ENCODE peak calls at places on chromosomes 5 and 9, in eight cellular contexts. N is spleen, I is sigmoid colon, U is AG09309, F is fibroblast of the aortic adventitia, G is HFF-Myc, S is dorsolateral prefrontal cortex, H is GM23338. Q is an unnamed sample.

GRCh38 chr9:127714020-127714835 is 1.2 kb downstream of the PTRH1 start:
- DNase-seq in N (peak), I (no peak), U (no peak), F (no peak), G (no peak), S (no peak), H (no peak), Q (no peak)

GRCh38 chr5:74412064-74412463 is 228.5 kb downstream of the ENC1 start:
- DNase-seq in N (no peak), I (no peak), U (no peak), F (no peak), G (no peak), S (peak), H (peak), Q (no peak)

GRCh38 chr5:169106906-169107305 is 194.0 kb downstream of the SLIT3 start:
- DNase-seq in N (no peak), I (no peak), U (no peak), F (no peak), G (no peak), S (no peak), H (no peak), Q (no peak)

GRCh38 chr5:140236896-140237598 is 62.1 kb downstream of the CYSTM1 start:
- DNase-seq in N (no peak), I (no peak), U (no peak), F (no peak), G (no peak), S (no peak), H (no peak), Q (no peak)

GRCh38 chr9:113499876-113500497 is 36.5 kb downstream of the RGS3 start:
- DNase-seq in N (no peak), I (no peak), U (no peak), F (no peak), G (no peak), S (no peak), H (no peak), Q (no peak)

GRCh38 chr9:133944746-133945135 is 47.4 kb downstream of the VAV2 start:
- DNase-seq in N (peak), I (no peak), U (no peak), F (peak), G (no peak), S (no peak), H (no peak), Q (no peak)

GRCh38 chr5:35771321-35771720 is 85.4 kb upstream of the IL7R start:
- DNase-seq in N (no peak), I (no peak), U (peak), F (peak), G (peak), S (no peak), H (no peak), Q (no peak)

GRCh38 chr9:2072752-2073405 is 57.7 kb downstream of the SMARCA2 start:
- DNase-seq in N (no peak), I (no peak), U (no peak), F (no peak), G (no peak), S (no peak), H (no peak), Q (no peak)

GRCh38 chr5:144467795-144468194 is 297.1 kb downstream of the KCTD16 start:
- DNase-seq in N (no peak), I (no peak), U (no peak), F (peak), G (no peak), S (no peak), H (peak), Q (no peak)

GRCh38 chr9:122144836-122145235 is 14.7 kb downstream of the NDUFA8 start:
- DNase-seq in N (no peak), I (no peak), U (no peak), F (no peak), G (no peak), S (no peak), H (peak), Q (no peak)

GRCh38 chr5:32285489-32286138 is 27.1 kb downstream of the MTMR12 start:
- DNase-seq in N (no peak), I (no peak), U (no peak), F (no peak), G (no peak), S (no peak), H (no peak), Q (no peak)

GRCh38 chr9:134322781-134323241 is 3.4 kb upstream of the RXRA start:
- DNase-seq in N (peak), I (peak), U (no peak), F (no peak), G (no peak), S (no peak), H (no peak), Q (no peak)

GRCh38 chr5:177427211-177427822 is 841 bp downstream of the GRK6 start:
- DNase-seq in N (peak), I (no peak), U (no peak), F (no peak), G (no peak), S (no peak), H (no peak), Q (no peak)

GRCh38 chr5:99191181-99191775 is 262.5 kb upstream of the CHD1 start:
- DNase-seq in N (no peak), I (no peak), U (no peak), F (peak), G (no peak), S (no peak), H (no peak), Q (no peak)

GRCh38 chr9:14309403-14309802 is 4.5 kb downstream of the NFIB start:
- DNase-seq in N (no peak), I (no peak), U (no peak), F (peak), G (no peak), S (no peak), H (no peak), Q (peak)

GRCh38 chr9:97747201-97747965 is 50.2 kb upstream of the XPA start:
- DNase-seq in N (no peak), I (no peak), U (no peak), F (no peak), G (no peak), S (no peak), H (peak), Q (no peak)

GRCh38 chr9:136527721-136528710 is 17.8 kb downstream of the NOTCH1 start:
- DNase-seq in N (no peak), I (no peak), U (no peak), F (no peak), G (no peak), S (no peak), H (no peak), Q (no peak)

GRCh38 chr9:73577867-73578266 is 426.2 kb downstream of the ANXA1 start:
- DNase-seq in N (no peak), I (no peak), U (no peak), F (peak), G (no peak), S (no peak), H (no peak), Q (no peak)

GRCh38 chr9:25935188-25935587 is 256.9 kb upstream of the TUSC1 start:
- DNase-seq in N (no peak), I (no peak), U (no peak), F (no peak), G (no peak), S (no peak), H (no peak), Q (no peak)

GRCh38 chr5:35309365-35310130 is 79.3 kb upstream of the PRLR start:
- DNase-seq in N (no peak), I (no peak), U (no peak), F (no peak), G (no peak), S (no peak), H (no peak), Q (no peak)

GRCh38 chr5:95900383-95900958 is 61.2 kb downstream of the ELL2 start:
- DNase-seq in N (no peak), I (peak), U (peak), F (peak), G (peak), S (no peak), H (no peak), Q (no peak)

GRCh38 chr5:170407062-170407461 is 17.9 kb upstream of the KCNMB1 start:
- DNase-seq in N (no peak), I (no peak), U (no peak), F (no peak), G (no peak), S (no peak), H (no peak), Q (no peak)

GRCh38 chr9:11335011-11335410 is 722.2 kb upstream of the PTPRD start:
- DNase-seq in N (no peak), I (no peak), U (no peak), F (no peak), G (no peak), S (no peak), H (no peak), Q (no peak)

GRCh38 chr5:44388504-44389409 is 463 bp downstream of the FGF10 start:
- DNase-seq in N (no peak), I (peak), U (no peak), F (peak), G (no peak), S (peak), H (peak), Q (no peak)

GRCh38 chr9:18325337-18326011 is 148.5 kb upstream of the ADAMTSL1 start:
- DNase-seq in N (no peak), I (no peak), U (no peak), F (no peak), G (no peak), S (no peak), H (no peak), Q (no peak)

GRCh38 chr9:71929791-71930440 is 18.5 kb downstream of the C9orf85 start:
- DNase-seq in N (no peak), I (no peak), U (peak), F (no peak), G (no peak), S (no peak), H (no peak), Q (peak)

GRCh38 chr5:56279979-56280378 is 46.8 kb upstream of the ANKRD55 start:
- DNase-seq in N (no peak), I (no peak), U (peak), F (peak), G (peak), S (no peak), H (no peak), Q (no peak)

DNA sequence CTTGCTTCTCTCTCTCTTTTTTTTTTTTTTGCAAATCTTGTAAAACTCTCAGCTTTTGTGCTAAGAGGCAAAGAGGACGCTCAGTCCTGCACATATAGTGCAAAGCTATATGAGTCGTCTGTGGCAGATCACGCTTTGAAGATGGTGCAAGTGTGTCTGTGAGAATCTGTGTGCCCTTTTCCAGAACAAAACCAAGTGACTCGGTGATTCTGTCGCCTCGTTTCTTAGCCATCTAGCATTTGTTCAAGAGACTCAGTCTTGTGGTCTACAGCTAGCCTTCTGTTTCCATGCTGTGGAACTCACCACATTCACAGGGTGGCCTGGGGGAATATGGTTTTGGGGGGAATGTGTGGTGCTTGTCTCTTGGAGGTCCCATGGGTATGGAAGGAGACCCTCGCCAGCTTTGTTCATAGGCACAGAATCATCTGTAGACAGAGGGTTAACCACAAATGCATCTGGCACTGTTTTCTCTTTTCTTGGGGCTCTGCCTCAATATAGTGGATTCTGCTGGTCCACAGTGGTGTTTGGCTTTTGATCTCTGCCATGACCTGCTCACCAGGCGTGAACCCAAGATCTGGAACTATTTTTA is 82.1 kb downstream of the C9orf152 start:
- DNase-seq in N (no peak), I (no peak), U (no peak), F (no peak), G (no peak), S (no peak), H (no peak), Q (no peak)
- H3K4me3 ChIP-seq in N (peak), I (peak), U (peak), F (peak), G (no peak), S (no peak), H (no peak), Q (peak)

GRCh38 chr5:65927497-65928340 is 1.3 kb downstream of the ERBIN start:
- DNase-seq in N (no peak), I (no peak), U (peak), F (peak), G (peak), S (no peak), H (peak), Q (no peak)
- H3K4me3 ChIP-seq in N (peak), I (peak), U (peak), F (peak), G (peak), S (peak), H (peak), Q (peak)

GRCh38 chr9:107635137-107635802 is 145.7 kb upstream of the KLF4 start:
- DNase-seq in N (no peak), I (no peak), U (no peak), F (no peak), G (no peak), S (no peak), H (no peak), Q (no peak)

GRCh38 chr9:107630141-107630540 is 140.6 kb upstream of the KLF4 start:
- DNase-seq in N (peak), I (no peak), U (no peak), F (no peak), G (no peak), S (no peak), H (no peak), Q (no peak)

GRCh38 chr9:107631788-107632187 is 142.2 kb upstream of the KLF4 start:
- DNase-seq in N (no peak), I (no peak), U (no peak), F (peak), G (peak), S (no peak), H (peak), Q (no peak)

GRCh38 chr9:107635803-107636174 is 146.2 kb upstream of the KLF4 start:
- DNase-seq in N (no peak), I (no peak), U (no peak), F (no peak), G (no peak), S (no peak), H (no peak), Q (no peak)

GRCh38 chr9:107633375-107633774 is 143.8 kb upstream of the KLF4 start:
- DNase-seq in N (peak), I (no peak), U (no peak), F (no peak), G (no peak), S (no peak), H (peak), Q (no peak)
- H3K4me3 ChIP-seq in N (no peak), I (no peak), U (no peak), F (no peak), G (no peak), S (no peak), H (no peak), Q (no peak)

DNA sequence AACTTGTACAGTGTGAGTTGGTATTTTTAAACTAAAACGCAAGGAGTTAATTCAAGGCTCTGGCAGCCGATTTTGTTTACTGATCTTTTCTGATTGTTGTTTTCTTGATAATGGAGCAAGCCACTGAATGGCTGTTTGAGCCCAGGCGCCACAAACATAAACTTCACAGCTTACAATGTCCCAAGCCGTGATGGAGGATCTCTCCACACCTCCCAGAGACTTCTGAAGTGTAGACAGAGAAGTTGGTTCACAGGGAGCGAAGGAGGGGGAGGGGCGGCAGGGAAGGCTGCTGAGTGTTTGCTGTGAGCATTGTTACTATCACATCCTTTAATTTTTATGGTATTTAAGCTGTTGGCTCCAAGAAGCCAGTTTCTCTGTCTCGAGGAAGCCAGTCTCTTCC is 14.7 kb downstream of the ISL1 start:
- DNase-seq in N (no peak), I (no peak), U (no peak), F (no peak), G (no peak), S (no peak), H (peak), Q (no peak)
- H3K4me3 ChIP-seq in N (no peak), I (no peak), U (no peak), F (no peak), G (no peak), S (no peak), H (no peak), Q (no peak)

DNA sequence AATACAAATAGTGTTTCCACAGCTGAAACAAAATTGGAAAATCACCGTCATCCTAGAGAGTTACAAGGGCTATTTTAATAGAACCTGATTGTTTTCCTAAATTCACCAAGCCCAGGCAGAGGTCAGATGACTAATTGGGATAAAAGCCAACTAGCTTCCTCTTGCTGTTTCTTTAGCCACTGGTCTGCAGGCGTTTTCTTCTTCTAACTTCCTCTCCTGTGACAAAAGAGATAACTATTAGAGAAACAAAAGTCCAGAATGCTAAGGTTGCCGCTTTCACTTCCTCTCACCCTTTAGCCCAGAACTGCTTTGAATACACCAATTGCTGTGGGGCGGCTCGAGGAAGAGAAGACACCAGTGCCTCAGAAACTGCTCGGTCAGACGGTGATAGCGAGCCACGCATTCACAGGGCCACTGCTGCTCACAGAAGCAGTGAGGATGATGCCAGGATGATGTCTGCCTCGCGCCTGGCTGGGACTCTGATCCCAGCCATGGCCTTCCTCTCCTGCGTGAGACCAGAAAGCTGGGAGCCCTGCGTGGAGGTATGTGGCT is at the start of gene TLR4:
- DNase-seq in N (peak), I (peak), U (no peak), F (peak), G (peak), S (peak), H (peak), Q (no peak)
- H3K4me3 ChIP-seq in N (peak), I (peak), U (peak), F (peak), G (peak), S (peak), H (no peak), Q (no peak)

GRCh38 chr5:138033916-138034315 is 1.0 kb upstream of the FAM13B start:
- DNase-seq in N (no peak), I (no peak), U (no peak), F (peak), G (no peak), S (no peak), H (no peak), Q (no peak)
- H3K4me3 ChIP-seq in N (no peak), I (no peak), U (no peak), F (peak), G (peak), S (peak), H (peak), Q (peak)

DNA sequence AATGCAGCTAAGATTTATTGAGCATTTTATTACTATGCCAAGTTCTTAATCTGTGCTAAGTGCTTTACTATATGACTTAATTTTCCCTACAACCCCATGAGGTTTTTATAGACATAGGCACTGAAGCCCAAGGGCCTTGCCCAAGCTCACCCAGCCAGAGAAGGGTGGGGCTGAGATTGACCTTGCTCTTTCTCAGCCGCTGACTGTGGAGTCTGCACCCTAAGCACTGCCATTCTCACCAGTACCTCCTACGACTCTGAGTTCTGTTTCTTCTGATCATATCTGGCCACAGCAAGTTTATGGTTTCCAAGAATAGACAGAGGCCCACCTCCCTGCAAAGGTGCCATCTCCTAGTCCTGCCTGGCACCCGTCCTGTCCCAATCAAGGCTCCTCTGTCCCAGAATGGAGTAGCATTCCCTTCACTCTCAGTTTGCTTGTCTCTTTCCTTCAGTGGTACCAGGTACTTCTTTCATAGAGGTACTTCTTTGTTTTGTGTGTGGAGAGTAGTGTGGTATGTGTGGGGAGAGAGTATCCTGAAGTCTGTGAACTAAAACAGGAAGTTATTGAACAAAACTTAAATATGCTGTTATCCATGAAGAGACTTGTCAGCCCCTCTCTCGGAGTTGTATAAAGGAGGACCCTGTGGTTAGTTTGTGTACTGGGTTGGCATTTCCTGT is 42.6 kb downstream of the CSF1R start:
- DNase-seq in N (no peak), I (no peak), U (no peak), F (no peak), G (no peak), S (no peak), H (no peak), Q (no peak)
- H3K4me3 ChIP-seq in N (no peak), I (no peak), U (no peak), F (no peak), G (no peak), S (no peak), H (no peak), Q (peak)

DNA sequence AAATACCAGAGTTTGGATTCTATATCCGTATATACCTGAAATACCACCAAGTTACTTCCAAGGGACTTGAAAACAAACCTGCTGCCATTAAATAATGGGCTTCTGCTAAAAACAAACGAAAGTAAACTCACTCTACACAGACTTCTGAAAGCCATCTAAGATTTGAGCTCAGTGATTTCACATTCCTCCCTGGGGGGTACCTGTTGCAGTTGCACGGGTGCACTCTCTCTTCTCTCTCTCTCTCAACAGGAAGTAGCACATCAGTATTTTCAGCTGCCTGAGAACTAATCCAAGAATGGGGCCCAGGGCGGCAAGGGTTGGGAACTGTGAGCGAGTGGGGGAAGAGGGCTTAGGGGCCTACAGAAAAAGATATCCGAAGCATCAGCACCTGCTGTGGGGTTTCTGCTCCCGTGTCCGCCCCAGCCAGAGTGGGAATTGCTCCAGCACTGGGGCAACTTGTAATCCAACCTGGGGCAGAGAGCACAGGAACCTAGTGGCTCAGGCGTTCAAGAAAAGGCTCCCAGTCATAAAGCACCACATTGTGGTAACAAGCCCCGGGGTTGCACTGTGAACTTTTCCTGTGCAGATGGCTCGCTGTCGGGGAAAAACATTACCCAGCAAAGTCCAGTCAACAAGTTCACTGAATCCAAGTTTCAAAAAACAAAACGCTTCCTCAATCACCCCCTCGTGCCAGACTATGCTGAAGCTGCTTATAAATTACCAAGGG is 99.8 kb downstream of the EFNA5 start:
- DNase-seq in N (no peak), I (no peak), U (no peak), F (no peak), G (no peak), S (no peak), H (peak), Q (no peak)
- H3K4me3 ChIP-seq in N (peak), I (peak), U (no peak), F (no peak), G (no peak), S (peak), H (no peak), Q (peak)

Q was measured in SK-N-MC.